ENCODE peak calls at places on chromosomes 3 and 15, in eight cellular contexts. D, J, F, G, P, K, R and I are unnamed samples.

GRCh38 chr3:5270656-5271055 is 83.1 kb downstream of the EDEM1 start:
- DNase-seq in D (no peak), J (no peak), F (no peak), G (no peak), P (no peak), K (no peak), R (no peak), I (no peak)

GRCh38 chr15:75164625-75165024 is 37.1 kb upstream of the C15orf39 start:
- DNase-seq in D (no peak), J (no peak), F (no peak), G (no peak), P (no peak), K (no peak), R (no peak), I (no peak)

GRCh38 chr3:122911901-122912300 is 115.7 kb downstream of the SEMA5B start:
- DNase-seq in D (no peak), J (no peak), F (no peak), G (no peak), P (no peak), K (no peak), R (no peak), I (no peak)

GRCh38 chr3:61701019-61701418 is 139.6 kb downstream of the PTPRG start:
- DNase-seq in D (no peak), J (no peak), F (no peak), G (no peak), P (no peak), K (no peak), R (no peak), I (no peak)

GRCh38 chr3:38084019-38084968 is 45.3 kb downstream of the DLEC1 start:
- DNase-seq in D (no peak), J (peak; percentile 22), F (no peak), G (peak; percentile 21), P (no peak), K (peak; percentile 70), R (peak; percentile 25), I (peak; percentile 28)

GRCh38 chr15:84023636-84024035 is 211.9 kb upstream of the GOLGA6L4 start:
- DNase-seq in D (peak; percentile 47), J (peak; percentile 51), F (peak; percentile 42), G (peak; percentile 33), P (no peak), K (peak; percentile 37), R (peak; percentile 15), I (no peak)

GRCh38 chr15:44034933-44035624 is 160.0 kb downstream of the FRMD5 start:
- DNase-seq in D (no peak), J (no peak), F (no peak), G (no peak), P (no peak), K (peak; percentile 76), R (peak; percentile 25), I (no peak)

GRCh38 chr3:147846854-147847453 is 437.8 kb downstream of the ZIC1 start:
- DNase-seq in D (no peak), J (no peak), F (no peak), G (no peak), P (no peak), K (no peak), R (no peak), I (no peak)

GRCh38 chr15:95459288-95459687 is 871.2 kb upstream of the NR2F2 start:
- DNase-seq in D (no peak), J (no peak), F (peak; percentile 28), G (no peak), P (no peak), K (peak; percentile 8), R (no peak), I (no peak)

GRCh38 chr3:49161808-49162530 is 4.2 kb downstream of the CCDC71 start:
- DNase-seq in D (no peak), J (no peak), F (no peak), G (no peak), P (no peak), K (no peak), R (no peak), I (no peak)

GRCh38 chr3:120688121-120688520 is 6.1 kb upstream of the HGD start:
- DNase-seq in D (no peak), J (no peak), F (no peak), G (no peak), P (no peak), K (peak; percentile 71), R (no peak), I (no peak)

GRCh38 chr3:111621535-111621934 is 26.4 kb upstream of the ZBED2 start:
- DNase-seq in D (no peak), J (peak; percentile 57), F (no peak), G (peak; percentile 52), P (no peak), K (no peak), R (no peak), I (no peak)
- TF ChIP-seq CTCF in D (no peak), J (peak; percentile 41), F (no peak), G (peak; percentile 63), P (peak; percentile 52), K (peak; percentile 12), R (no peak), I (peak; percentile 27)

DNA sequence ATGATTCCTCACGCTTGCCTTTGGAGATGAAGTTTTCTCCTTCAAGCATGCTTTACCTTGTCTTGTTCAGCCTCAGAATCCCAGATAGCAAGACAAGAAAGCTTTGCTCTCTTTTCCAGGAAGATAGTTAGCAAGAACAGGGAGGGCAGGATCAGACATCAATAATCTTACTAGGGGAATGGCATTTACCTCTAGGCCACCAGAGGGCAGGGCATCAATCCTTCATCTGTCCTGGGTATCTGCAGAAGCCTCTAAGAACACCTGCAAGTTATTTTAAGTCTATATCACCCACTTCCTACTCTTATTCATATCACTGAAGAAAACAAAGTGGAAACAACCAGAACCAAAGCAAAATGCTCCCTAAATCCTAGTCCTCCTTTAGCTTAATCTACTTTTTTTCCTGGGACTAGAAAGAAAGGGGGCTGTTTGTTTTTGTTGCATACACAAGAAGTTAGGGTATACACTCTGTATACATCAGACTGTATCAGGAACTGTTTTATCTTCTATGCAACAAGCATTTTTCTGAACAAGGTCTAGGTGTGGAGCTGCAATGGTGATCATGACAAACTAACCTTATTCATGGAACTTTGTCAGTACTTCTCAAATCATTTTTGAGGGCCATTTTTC is 862.5 kb downstream of the CADM2 start:
- DNase-seq in D (no peak), J (peak; percentile 58), F (no peak), G (peak; percentile 51), P (no peak), K (peak; percentile 33), R (no peak), I (no peak)
- TF ChIP-seq CTCF in D (peak; percentile 29), J (peak; percentile 48), F (no peak), G (peak; percentile 67), P (no peak), K (no peak), R (no peak), I (no peak)

DNA sequence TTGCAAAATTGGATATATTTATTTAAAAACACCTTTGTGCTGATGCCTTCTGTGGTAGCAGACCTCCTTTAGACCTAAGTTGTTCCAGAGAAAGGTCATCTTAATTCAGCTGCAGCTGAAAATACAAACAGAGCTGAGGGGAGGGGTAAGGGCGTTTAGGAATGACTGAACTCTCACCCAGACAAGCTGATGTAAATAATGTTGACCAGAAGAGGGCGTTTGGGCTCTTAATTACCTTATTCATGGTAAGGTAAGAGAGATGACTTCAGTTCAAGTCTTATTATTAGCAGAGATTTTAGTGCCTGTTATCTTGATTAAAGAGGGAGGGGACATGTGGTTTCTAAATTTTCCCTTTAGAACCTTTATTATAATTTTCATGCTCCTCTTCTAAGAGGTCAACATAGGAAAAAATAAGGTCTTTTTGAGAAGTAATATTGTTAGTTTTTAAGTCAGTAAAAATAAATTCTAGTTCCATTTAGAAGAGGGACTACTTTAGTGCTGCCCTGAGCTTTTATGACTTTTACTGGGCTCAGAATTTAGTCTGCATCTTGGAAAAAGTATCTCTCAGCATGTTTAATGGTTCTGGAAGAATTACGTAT is 46.3 kb downstream of the GPR171 start:
- DNase-seq in D (no peak), J (peak; percentile 74), F (no peak), G (peak; percentile 45), P (no peak), K (peak; percentile 64), R (no peak), I (no peak)
- TF ChIP-seq CTCF in D (peak; percentile 48), J (peak; percentile 67), F (peak; percentile 25), G (peak; percentile 63), P (peak; percentile 78), K (peak; percentile 50), R (peak; percentile 52), I (peak; percentile 65)

GRCh38 chr15:57631386-57632110 is 39.8 kb downstream of the MYZAP start:
- DNase-seq in D (no peak), J (no peak), F (no peak), G (no peak), P (no peak), K (no peak), R (no peak), I (no peak)

GRCh38 chr15:57634290-57634689 is 42.6 kb downstream of the MYZAP start:
- DNase-seq in D (peak; percentile 51), J (no peak), F (no peak), G (no peak), P (no peak), K (peak; percentile 17), R (peak; percentile 78), I (no peak)

GRCh38 chr15:57639306-57639705 is 47.6 kb downstream of the MYZAP start:
- DNase-seq in D (no peak), J (no peak), F (no peak), G (no peak), P (no peak), K (no peak), R (no peak), I (no peak)

GRCh38 chr15:57637836-57638235 is 46.1 kb downstream of the MYZAP start:
- DNase-seq in D (no peak), J (no peak), F (no peak), G (no peak), P (no peak), K (no peak), R (no peak), I (no peak)

GRCh38 chr15:57635300-57635944 is 43.7 kb downstream of the MYZAP start:
- DNase-seq in D (peak; percentile 59), J (no peak), F (peak; percentile 58), G (no peak), P (no peak), K (peak; percentile 50), R (peak; percentile 67), I (no peak)
- TF ChIP-seq CTCF in D (no peak), J (no peak), F (no peak), G (no peak), P (no peak), K (no peak), R (peak; percentile 15), I (no peak)

GRCh38 chr15:55990986-55991385 is 2.4 kb downstream of the NEDD4 start:
- DNase-seq in D (no peak), J (no peak), F (no peak), G (no peak), P (no peak), K (no peak), R (no peak), I (no peak)
- TF ChIP-seq CTCF in D (no peak), J (peak; percentile 33), F (no peak), G (no peak), P (no peak), K (no peak), R (no peak), I (no peak)

DNA sequence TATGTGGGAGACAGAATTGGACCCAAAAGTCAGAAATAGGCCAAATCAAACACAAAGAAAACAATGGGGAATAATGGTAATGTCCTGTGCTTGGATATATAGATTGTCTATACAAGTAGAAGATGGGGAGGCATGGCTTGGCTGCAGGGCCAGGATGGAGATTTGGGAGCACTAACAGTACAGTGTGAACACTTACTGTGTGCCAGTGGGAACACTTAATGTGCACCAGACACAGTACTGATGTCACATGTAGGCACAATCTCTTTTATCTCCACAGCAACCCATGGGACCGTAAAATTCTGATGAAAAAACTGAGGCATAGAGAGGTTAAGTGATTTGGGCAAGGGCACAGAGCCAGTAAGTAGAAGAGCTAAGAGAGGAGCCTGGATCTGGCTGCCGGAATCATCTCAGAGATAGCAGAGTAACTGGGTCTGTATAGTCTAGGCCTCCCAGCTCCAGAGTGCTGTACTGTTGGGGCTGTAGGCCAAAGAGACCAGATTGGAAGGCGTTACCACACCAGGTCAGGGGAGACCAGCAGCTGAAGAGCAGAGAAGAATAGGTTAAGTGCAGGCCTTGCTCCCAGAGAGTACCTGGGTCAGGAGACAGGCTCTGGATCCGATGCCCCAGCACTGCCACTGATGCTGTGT is 63.3 kb downstream of the RLBP1 start:
- DNase-seq in D (no peak), J (no peak), F (no peak), G (no peak), P (no peak), K (no peak), R (no peak), I (no peak)
- TF ChIP-seq CTCF in D (no peak), J (no peak), F (no peak), G (no peak), P (no peak), K (no peak), R (no peak), I (no peak)